ENCODE peak calls at places on chromosomes 16 and 17, in four cellular contexts. G, M, O and F are unnamed samples.

GRCh38 chr16:82979406-82980111 is 352.8 kb downstream of the CDH13 start:
- DNase-seq in M (no peak), O (no peak), G (no peak), F (no peak)

GRCh38 chr17:37239690-37240344 is 136.0 kb upstream of the C17orf78 start:
- DNase-seq in G (peak), M (no peak), O (peak), F (peak)

GRCh38 chr17:80619535-80620235 is 75.0 kb downstream of the RPTOR start:
- DNase-seq in G (peak), O (no peak), M (no peak), F (no peak)

GRCh38 chr16:64648282-64648681 is 473.6 kb downstream of the CDH11 start:
- DNase-seq in G (no peak), O (no peak), M (no peak), F (no peak)

GRCh38 chr17:15464211-15464610 is 3.2 kb downstream of the CDRT4 start:
- DNase-seq in O (no peak), M (no peak), G (no peak), F (no peak)

GRCh38 chr16:80583466-80583865 is 42.7 kb downstream of the DYNLRB2 start:
- DNase-seq in G (peak), O (no peak), M (no peak), F (no peak)

GRCh38 chr17:62321451-62321850 is 58.9 kb upstream of the EFCAB3 start:
- DNase-seq in G (no peak), M (no peak), O (no peak), F (peak)

GRCh38 chr17:12229315-12229714 is 208.6 kb downstream of the MAP2K4 start:
- DNase-seq in G (no peak), M (no peak), O (no peak), F (no peak)

GRCh38 chr16:85659805-85660511 is 28.8 kb downstream of the GINS2 start:
- DNase-seq in O (peak), M (peak), G (peak), F (peak)

GRCh38 chr17:62098623-62099231 is 33.6 kb upstream of the MED13 start:
- DNase-seq in G (no peak), O (no peak), M (no peak), F (no peak)

GRCh38 chr17:1786708-1787107 is 24.8 kb downstream of the SERPINF1 start:
- DNase-seq in G (no peak), M (no peak), O (no peak), F (no peak)

GRCh38 chr17:16915752-16916556 is 56.0 kb downstream of the TNFRSF13B start:
- DNase-seq in G (peak), O (no peak), M (peak), F (peak)

GRCh38 chr16:65038125-65038524 is 83.7 kb downstream of the CDH11 start:
- DNase-seq in M (no peak), O (no peak), G (no peak), F (peak)

GRCh38 chr16:11819798-11820197 is 22.7 kb upstream of the ZC3H7A start:
- DNase-seq in M (no peak), O (no peak), G (peak), F (no peak)

GRCh38 chr16:4675864-4676786 is 17.2 kb upstream of the NUDT16L1 start:
- DNase-seq in M (no peak), G (no peak), O (no peak), F (no peak)

DNA sequence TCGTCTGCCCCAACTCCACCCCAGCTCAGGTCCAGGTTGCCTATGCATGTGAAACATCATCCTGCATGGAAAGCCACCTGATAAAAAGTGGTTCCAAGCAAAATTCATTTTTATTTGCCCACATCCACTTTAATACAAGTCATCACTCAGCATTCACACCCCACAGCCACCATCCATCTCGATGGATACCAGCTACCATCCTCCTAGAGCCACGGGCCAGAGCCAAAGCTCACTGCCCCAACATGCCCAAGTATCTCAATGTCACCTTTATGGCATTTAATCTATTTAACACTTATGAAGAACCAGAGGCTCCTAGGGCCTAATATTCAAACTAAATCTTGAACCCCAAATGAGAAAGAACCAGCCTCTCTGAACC is 70.5 kb downstream of the COPRS start:
- DNase-seq in M (no peak), G (no peak), O (no peak), F (no peak)
- H2BK5ac ChIP-seq in M (no peak), G (no peak), O (no peak), F (no peak)

DNA sequence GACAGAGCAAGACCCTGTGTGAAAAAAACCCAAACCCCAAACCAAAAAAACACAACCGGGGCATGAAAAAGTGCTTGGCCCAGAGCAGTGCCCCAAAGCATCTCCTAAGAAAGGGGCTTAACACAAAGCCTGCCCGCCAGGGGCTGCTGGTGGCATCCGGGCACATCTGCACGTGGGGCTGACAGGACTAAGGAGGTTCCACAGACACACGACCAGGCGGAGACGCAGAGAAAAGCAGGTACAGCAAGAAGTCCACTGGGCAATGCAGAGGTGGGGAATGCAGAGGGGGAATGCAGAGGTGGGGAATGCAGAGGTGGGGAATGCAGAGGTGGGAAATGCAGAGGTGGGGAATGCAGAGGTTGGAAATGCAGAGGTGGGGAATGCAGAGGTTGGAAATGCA is 109.2 kb downstream of the ZNF778 start:
- DNase-seq in M (no peak), G (no peak), O (no peak), F (no peak)
- H4K91ac ChIP-seq in M (no peak), G (no peak), O (no peak), F (peak)

GRCh38 chr16:35909351-35909954 is 2450.0 kb downstream of the TP53TG3F start:
- DNase-seq in M (no peak), G (no peak), O (no peak), F (no peak)

GRCh38 chr16:35910409-35910808 is 2451.0 kb downstream of the TP53TG3F start:
- DNase-seq in G (no peak), O (no peak), M (no peak), F (no peak)

GRCh38 chr16:35908152-35908551 is 2448.7 kb downstream of the TP53TG3F start:
- DNase-seq in G (no peak), O (no peak), M (no peak), F (no peak)

GRCh38 chr16:35906440-35906839 is 2447.0 kb downstream of the TP53TG3F start:
- DNase-seq in O (no peak), M (no peak), G (no peak), F (no peak)

DNA sequence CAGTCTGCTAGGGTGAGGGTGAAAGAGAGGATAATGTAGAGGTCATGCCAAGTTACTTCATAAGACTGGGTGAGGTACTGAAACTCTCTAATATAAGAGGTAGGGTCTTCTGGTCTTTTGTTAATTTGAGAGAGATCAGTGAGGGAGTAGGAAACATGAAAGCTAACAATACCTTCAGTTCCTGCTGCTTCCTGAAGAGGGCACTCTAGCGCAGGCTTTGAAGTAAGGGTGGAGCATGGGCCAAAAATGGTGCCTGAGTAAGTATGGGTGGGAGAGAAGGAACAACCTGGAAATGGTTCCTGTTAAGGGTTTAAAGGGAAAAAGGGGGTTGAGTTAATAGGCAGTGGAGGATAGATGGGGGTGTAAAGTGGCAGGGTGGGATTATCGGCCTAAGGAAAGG is 2449.5 kb downstream of the TP53TG3F start:
- DNase-seq in M (no peak), G (no peak), O (no peak), F (no peak)
- H2BK5ac ChIP-seq in M (no peak), G (no peak), O (no peak), F (no peak)

DNA sequence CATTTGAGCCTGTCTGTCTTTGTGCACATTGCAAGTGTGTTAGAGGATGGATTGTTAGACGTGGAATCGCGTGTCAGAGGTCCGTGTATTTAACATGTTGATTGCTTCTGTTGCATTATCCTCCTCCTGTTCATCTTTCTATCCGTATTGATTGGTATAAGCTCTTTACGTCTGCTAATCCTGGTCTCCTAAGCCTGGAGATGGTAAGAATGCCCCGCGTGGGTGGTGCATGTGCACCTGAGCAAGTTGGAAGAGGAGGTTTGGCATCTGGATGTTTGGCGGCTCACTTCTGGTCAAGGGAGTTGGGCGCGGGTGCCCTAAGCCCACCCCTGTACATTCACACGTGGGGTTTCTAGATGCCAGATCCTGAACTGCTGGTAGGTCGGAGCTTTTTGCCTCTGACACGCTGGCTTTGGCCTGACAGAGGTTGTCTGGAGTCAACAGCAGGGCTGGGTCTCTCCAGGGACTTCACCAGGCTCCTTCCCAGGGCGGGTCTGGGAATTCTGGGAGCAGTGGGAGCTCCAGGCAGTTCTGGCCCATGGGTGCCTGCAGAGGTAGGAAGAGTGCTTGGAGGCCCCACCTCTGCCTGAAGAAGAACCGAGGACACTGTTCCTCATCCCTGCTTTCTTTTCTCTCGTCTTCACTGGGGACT is 107.3 kb downstream of the OR1D5 start:
- DNase-seq in G (peak), M (no peak), O (no peak), F (no peak)
- H4K91ac ChIP-seq in G (peak), M (no peak), O (no peak), F (no peak)

GRCh38 chr16:68987734-68988457 is 117.6 kb upstream of the HAS3 start:
- DNase-seq in M (no peak), O (no peak), G (no peak), F (no peak)
- H2BK5ac ChIP-seq in M (no peak), O (no peak), G (no peak), F (no peak)

GRCh38 chr17:44906987-44907681 is 7.9 kb upstream of the EFTUD2 start:
- DNase-seq in M (peak), G (no peak), O (no peak), F (peak)

GRCh38 chr17:44907696-44908470 is 7.4 kb downstream of the GFAP start:
- DNase-seq in O (no peak), M (no peak), G (no peak), F (no peak)

GRCh38 chr17:44905006-44906000 is 6.1 kb upstream of the EFTUD2 start:
- DNase-seq in O (no peak), M (no peak), G (no peak), F (no peak)

GRCh38 chr17:44904001-44904984 is 5.0 kb upstream of the EFTUD2 start:
- DNase-seq in M (no peak), G (no peak), O (no peak), F (no peak)

DNA sequence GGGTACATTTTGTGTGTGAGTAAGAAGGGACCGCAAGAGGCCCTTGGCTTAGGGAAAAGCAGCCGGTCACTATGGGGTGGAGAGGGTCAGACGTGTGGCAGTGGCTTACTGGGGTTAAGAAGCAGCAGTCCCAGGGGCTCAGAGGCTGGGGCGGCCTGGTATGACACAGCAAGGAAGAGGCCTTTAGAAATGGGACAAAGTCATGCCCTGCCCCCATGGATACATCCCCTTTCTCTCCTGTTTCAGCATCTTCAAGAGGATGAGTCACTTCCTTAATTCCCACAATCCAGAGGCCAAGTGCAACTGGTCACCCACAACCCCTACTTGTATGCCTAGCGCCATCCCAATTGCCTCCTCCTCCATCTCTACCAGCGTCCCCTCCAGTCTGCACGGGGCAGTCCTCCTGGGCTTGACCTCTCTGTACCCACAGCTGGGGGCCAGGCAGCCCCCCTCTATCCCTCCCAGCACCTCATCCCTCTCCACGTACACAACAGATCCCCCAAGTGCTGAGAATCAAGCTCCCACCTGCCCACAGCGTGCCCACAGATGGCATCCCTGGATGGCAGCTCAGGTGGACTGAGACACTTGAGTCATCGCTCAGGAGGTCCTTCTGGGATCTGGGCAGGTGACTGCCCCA is 6.9 kb upstream of the EFTUD2 start:
- DNase-seq in O (no peak), G (no peak), M (peak), F (peak)
- H4K91ac ChIP-seq in O (no peak), G (no peak), M (no peak), F (peak)

GRCh38 chr17:76881408-76881807 is 13.2 kb downstream of the MGAT5B start:
- DNase-seq in O (no peak), M (no peak), G (no peak), F (no peak)

GRCh38 chr17:76880268-76880667 is 12.1 kb downstream of the MGAT5B start:
- DNase-seq in O (no peak), G (no peak), M (no peak), F (no peak)

GRCh38 chr17:76878568-76878967 is 10.4 kb downstream of the MGAT5B start:
- DNase-seq in G (no peak), M (no peak), O (no peak), F (no peak)

GRCh38 chr17:76879254-76879653 is 11.1 kb downstream of the MGAT5B start:
- DNase-seq in O (no peak), M (no peak), G (no peak), F (no peak)

GRCh38 chr17:76879691-76880090 is 11.5 kb downstream of the MGAT5B start:
- DNase-seq in G (no peak), O (no peak), M (no peak), F (no peak)
- H2BK5ac ChIP-seq in G (no peak), O (no peak), M (no peak), F (no peak)

DNA sequence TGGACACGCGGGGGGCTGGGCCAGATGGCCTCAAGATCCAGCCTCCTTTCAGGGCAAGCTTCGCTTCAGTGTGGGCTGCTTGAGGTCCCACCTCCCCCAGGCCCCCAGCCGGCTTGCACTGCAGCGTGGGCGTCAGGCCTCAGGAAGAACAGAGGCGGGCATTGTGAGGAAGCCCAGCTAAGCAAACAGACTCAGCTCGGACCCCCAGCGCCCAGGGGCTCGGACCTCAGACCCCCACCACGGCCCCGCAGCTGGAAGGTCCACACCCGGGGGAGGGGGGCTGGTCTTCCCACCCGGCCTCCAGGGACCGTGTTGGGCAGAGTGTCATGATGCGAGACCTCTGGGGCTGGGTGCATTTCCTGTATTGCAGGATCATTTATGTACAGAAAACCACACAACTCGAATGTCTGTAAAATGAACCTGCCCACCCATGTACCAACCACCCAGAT is 24.7 kb upstream of the ZNF469 start:
- DNase-seq in M (no peak), G (no peak), O (no peak), F (no peak)
- H4K91ac ChIP-seq in M (no peak), G (no peak), O (no peak), F (no peak)